ENCODE peak calls at places on chromosomes 7 and 10, in seven cellular contexts. R, O, V, A, P, L and B are unnamed samples.

GRCh38 chr10:95550073-95550672 is 11.0 kb downstream of the SORBS1 start:
- DNase-seq in P (no peak), V (no peak), R (no peak), L (no peak), A (no peak), O (no peak), B (no peak)

GRCh38 chr10:62399211-62399610 is 25.0 kb downstream of the ZNF365 start:
- DNase-seq in L (no peak), O (no peak), A (no peak), P (no peak), V (no peak), R (no peak), B (no peak)

GRCh38 chr7:43294080-43294630 is 181.7 kb downstream of the HECW1 start:
- DNase-seq in P (no peak), L (no peak), O (no peak), V (peak), R (no peak), A (peak), B (no peak)

GRCh38 chr7:131692131-131692960 is 135.9 kb upstream of the PODXL start:
- DNase-seq in L (no peak), P (peak), V (peak), R (peak), O (peak), A (no peak), B (no peak)

GRCh38 chr10:62130948-62131347 is 137.7 kb downstream of the RTKN2 start:
- DNase-seq in V (peak), O (no peak), A (peak), R (no peak), L (no peak), P (no peak), B (no peak)

GRCh38 chr7:47536705-47537611 is 45.0 kb downstream of the TNS3 start:
- DNase-seq in A (peak), V (peak), P (no peak), O (peak), R (no peak), L (no peak), B (no peak)

GRCh38 chr10:68125770-68126169 is 16.5 kb downstream of the MYPN start:
- DNase-seq in O (no peak), A (no peak), R (no peak), V (no peak), P (no peak), L (no peak), B (no peak)

GRCh38 chr7:124452176-124452575 is 313.4 kb downstream of the GPR37 start:
- DNase-seq in V (no peak), A (no peak), L (no peak), P (no peak), O (no peak), R (no peak), B (no peak)

GRCh38 chr10:122485670-122486069 is 24.3 kb downstream of the HTRA1 start:
- DNase-seq in V (no peak), O (no peak), P (peak), A (peak), R (no peak), L (no peak), B (no peak)

GRCh38 chr10:62681211-62681940 is 123.1 kb upstream of the ADO start:
- DNase-seq in L (peak), V (peak), A (no peak), R (peak), P (no peak), O (no peak), B (peak)

GRCh38 chr10:310976-311639 is 175.9 kb downstream of the ZMYND11 start:
- DNase-seq in O (no peak), L (no peak), R (no peak), V (no peak), P (no peak), A (no peak), B (no peak)

GRCh38 chr7:69510114-69510513 is 88.2 kb upstream of the AUTS2 start:
- DNase-seq in A (no peak), V (no peak), R (no peak), O (no peak), L (no peak), P (no peak), B (no peak)